ENCODE peak calls at places on chromosomes 3 and 15, in nine cellular contexts. Y is omental fat pad, L is RWPE1, I is adrenal gland, O is astrocyte of the spinal cord, F is GM20000, J is endothelial cell, C is bronchial epithelial cell, E is coronary artery. Q is an unnamed sample.

GRCh38 chr15:98815207-98815606 is 166.9 kb downstream of the IGF1R start:
- DNase-seq in Y (no peak), L (no peak), I (no peak), O (no peak), F (no peak), J (no peak), C (no peak), E (no peak), Q (no peak)

GRCh38 chr3:165404357-165405042 is 208.3 kb upstream of the SLITRK3 start:
- DNase-seq in Y (no peak), L (no peak), I (no peak), O (no peak), F (no peak), J (no peak), C (no peak), E (no peak), Q (no peak)

GRCh38 chr15:58546635-58547627 is 115.1 kb downstream of the LIPC start:
- DNase-seq in Y (no peak), L (peak), I (peak), O (peak), F (no peak), J (no peak), C (peak), E (no peak), Q (no peak)

GRCh38 chr15:51649659-51650521 is 27.3 kb upstream of the DMXL2 start:
- DNase-seq in Y (no peak), L (peak), I (peak), O (peak), F (peak), J (peak), C (peak), E (no peak), Q (no peak)

GRCh38 chr3:49295489-49296058 is 18.5 kb upstream of the C3orf62 start:
- DNase-seq in Y (no peak), L (no peak), I (no peak), O (peak), F (no peak), J (peak), C (no peak), E (no peak), Q (no peak)

GRCh38 chr3:24495334-24495994 is 814 bp upstream of the THRB start:
- DNase-seq in Y (no peak), L (peak), I (peak), O (no peak), F (peak), J (peak), C (no peak), E (peak), Q (no peak)

GRCh38 chr15:94602771-94603474 is 371.6 kb downstream of the MCTP2 start:
- DNase-seq in Y (no peak), L (no peak), I (no peak), O (no peak), F (no peak), J (no peak), C (no peak), E (no peak), Q (no peak)

GRCh38 chr3:50278868-50279224 is at the start of gene LSMEM2:
- DNase-seq in Y (no peak), L (no peak), I (no peak), O (no peak), F (no peak), J (no peak), C (no peak), E (no peak), Q (no peak)

GRCh38 chr3:10198761-10199688 is 34.3 kb downstream of the IRAK2 start:
- DNase-seq in Y (no peak), L (peak), I (no peak), O (peak), F (peak), J (no peak), C (peak), E (no peak), Q (peak)

GRCh38 chr15:74050127-74050526 is 32.2 kb downstream of the GOLGA6A start:
- DNase-seq in Y (no peak), L (no peak), I (peak), O (no peak), F (no peak), J (no peak), C (no peak), E (no peak), Q (no peak)

GRCh38 chr15:100224206-100225185 is 117.3 kb downstream of the ADAMTS17 start:
- DNase-seq in Y (no peak), L (peak), I (no peak), O (peak), F (no peak), J (no peak), C (peak), E (no peak), Q (no peak)

GRCh38 chr3:181264491-181264890 is 275.0 kb upstream of the DNAJC19 start:
- DNase-seq in Y (no peak), L (no peak), I (no peak), O (no peak), F (no peak), J (no peak), C (no peak), E (no peak), Q (no peak)

GRCh38 chr3:150410311-150411105 is 2.4 kb downstream of the TSC22D2 start:
- DNase-seq in Y (peak), L (no peak), I (peak), O (no peak), F (peak), J (peak), C (no peak), E (peak), Q (peak)

GRCh38 chr15:96583671-96584070 is 253.2 kb downstream of the NR2F2 start:
- DNase-seq in Y (no peak), L (no peak), I (no peak), O (no peak), F (no peak), J (no peak), C (peak), E (no peak), Q (no peak)

GRCh38 chr3:132004571-132004970 is 30.2 kb downstream of the CPNE4 start:
- DNase-seq in Y (no peak), L (no peak), I (no peak), O (peak), F (no peak), J (no peak), C (no peak), E (no peak), Q (no peak)

GRCh38 chr3:192490720-192491119 is 236.6 kb downstream of the FGF12 start:
- DNase-seq in Y (no peak), L (no peak), I (no peak), O (no peak), F (no peak), J (no peak), C (peak), E (no peak), Q (no peak)

GRCh38 chr3:148262980-148263379 is 434.7 kb upstream of the AGTR1 start:
- DNase-seq in Y (no peak), L (no peak), I (no peak), O (no peak), F (no peak), J (no peak), C (no peak), E (no peak), Q (no peak)

DNA sequence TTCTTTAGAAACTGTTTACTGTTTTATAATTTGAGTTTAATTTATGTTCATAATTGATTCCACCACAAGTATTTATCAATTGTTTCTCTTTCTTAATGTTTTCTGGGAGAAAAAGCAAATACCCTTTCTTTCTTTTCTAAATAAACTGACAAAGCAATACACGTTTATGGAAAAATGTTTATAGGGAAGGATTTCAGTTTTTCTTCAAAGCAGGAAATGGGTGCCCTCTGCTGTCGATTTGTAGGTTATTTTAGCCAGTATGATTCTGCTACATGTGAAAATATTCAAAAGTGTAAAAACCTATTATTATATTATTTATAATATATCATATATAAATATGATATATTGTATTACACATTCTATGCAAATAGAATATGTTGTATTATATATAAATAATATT is 921.0 kb upstream of the ROBO1 start:
- DNase-seq in Y (no peak), L (no peak), I (no peak), O (peak), F (no peak), J (no peak), C (peak), E (no peak), Q (no peak)
- TF ChIP-seq CTCF in Y (no peak), L (peak), I (peak), O (peak), F (peak), J (peak), C (no peak), E (no peak), Q (no peak)

DNA sequence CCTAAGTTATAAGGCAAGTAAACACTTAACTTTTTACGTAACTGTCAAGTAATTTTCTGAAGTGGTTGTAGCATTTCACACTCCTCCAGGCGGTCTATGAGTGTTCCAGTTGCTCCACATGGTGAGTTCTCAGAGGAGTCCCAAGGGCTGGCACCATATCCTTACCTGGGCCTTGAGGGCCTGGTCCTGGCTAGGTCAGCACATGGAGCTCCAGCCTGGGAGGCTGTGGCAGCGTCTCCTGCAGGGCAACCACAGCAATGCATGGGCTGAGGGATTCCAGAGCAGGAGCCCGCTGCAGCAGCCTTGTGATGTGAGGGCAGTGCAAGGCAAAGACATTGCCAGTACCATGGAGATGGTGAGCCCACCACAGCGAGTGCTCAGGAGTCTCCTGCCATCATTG is 32.2 kb upstream of the LYZL4 start:
- DNase-seq in Y (no peak), L (no peak), I (no peak), O (no peak), F (no peak), J (no peak), C (no peak), E (no peak), Q (no peak)
- TF ChIP-seq CTCF in Y (no peak), L (no peak), I (no peak), O (peak), F (no peak), J (peak), C (peak), E (no peak), Q (no peak)

DNA sequence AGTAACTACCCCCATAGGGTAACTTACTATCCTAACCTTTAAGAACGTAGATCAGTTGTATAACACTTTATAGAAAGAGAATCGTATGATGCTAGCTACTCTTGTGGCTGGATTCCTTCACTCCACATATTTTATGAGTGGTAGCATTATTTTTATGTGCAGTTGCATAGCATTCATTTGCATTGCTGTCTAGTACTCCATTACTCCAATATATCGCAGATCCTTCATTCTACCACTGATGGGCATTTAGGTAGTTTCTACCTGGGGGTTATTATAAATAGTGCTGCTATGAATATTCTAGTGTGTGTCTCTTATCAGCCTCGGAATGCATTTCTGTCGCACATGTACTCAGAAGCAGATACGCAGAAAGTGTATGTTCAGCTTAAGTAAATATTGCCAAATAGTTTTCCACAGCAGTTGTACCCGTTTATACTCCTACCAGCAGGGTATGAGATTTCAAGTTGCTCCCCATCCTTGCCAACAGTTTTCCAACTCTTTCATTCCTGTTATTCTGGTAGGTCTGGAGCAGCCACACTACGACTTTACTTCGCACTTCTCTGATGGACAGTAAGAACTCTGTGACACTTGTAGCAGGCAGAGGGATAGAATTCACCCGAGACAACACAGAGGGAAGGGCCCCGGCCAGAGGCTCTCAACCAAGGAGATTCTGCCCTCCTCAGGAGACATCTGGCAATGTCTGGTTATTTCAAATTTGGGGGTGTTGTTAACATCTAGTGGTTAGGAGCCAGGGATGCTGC is 9.8 kb upstream of the VGLL4 start:
- DNase-seq in Y (no peak), L (no peak), I (no peak), O (no peak), F (no peak), J (no peak), C (peak), E (no peak), Q (no peak)
- TF ChIP-seq CTCF in Y (no peak), L (no peak), I (no peak), O (no peak), F (no peak), J (peak), C (peak), E (no peak), Q (no peak)

GRCh38 chr15:67197364-67197695 is 57.1 kb downstream of the AAGAB start:
- DNase-seq in Y (no peak), L (no peak), I (no peak), O (no peak), F (no peak), J (no peak), C (no peak), E (no peak), Q (no peak)

GRCh38 chr15:67196672-67197363 is 57.6 kb downstream of the AAGAB start:
- DNase-seq in Y (no peak), L (no peak), I (no peak), O (peak), F (peak), J (no peak), C (peak), E (no peak), Q (no peak)

GRCh38 chr15:67194171-67195114 is 60.0 kb downstream of the AAGAB start:
- DNase-seq in Y (no peak), L (no peak), I (no peak), O (no peak), F (no peak), J (no peak), C (no peak), E (no peak), Q (no peak)

GRCh38 chr15:67195305-67195704 is 59.2 kb downstream of the AAGAB start:
- DNase-seq in Y (no peak), L (no peak), I (no peak), O (no peak), F (no peak), J (no peak), C (no peak), E (no peak), Q (no peak)

GRCh38 chr15:67196222-67196621 is 58.2 kb downstream of the AAGAB start:
- DNase-seq in Y (no peak), L (no peak), I (no peak), O (no peak), F (no peak), J (no peak), C (no peak), E (no peak), Q (no peak)
- TF ChIP-seq CTCF in Y (no peak), L (no peak), I (no peak), O (no peak), F (no peak), J (no peak), C (no peak), E (no peak), Q (no peak)

DNA sequence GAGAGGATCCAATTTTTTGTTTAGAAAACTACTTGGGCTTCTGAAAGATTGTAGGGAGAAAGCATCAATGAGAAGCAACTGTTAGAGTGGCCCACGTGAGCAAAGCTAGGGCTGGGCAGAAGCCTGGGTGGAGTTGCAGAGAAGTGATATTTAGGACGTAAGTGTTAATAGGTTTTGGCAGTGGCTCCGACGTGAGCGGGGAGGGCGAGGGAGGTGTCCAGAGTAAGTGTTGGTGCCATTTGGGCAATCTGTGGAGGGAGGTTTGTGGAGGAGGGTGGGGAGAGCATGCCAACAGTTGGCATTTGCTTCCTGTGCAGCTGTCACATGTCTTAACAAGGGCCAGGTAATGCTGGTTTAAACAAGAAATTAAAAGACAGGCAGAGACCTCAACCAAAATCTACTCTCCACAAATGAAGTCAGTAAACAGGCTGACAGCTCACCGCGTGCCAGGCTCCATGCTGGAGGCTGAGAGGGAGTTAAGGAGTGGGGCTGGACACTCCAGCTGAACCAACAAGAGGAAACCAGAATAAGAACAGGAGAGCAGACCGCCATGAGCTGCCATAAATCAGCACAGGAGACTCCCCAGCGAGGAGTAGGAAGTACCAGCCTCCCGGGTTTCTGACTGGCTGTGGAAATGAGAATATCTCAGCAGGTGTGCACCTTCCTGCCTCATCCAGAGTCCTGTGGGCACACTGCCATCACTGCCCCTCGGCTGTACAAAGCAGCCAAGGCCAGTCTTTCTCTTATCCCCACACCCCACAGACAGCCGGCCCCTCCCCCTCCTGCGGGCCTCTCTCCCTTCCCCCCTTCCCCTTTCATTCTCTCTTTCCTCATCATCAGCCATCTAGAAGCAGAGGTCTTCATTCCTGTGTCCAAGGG is 232.6 kb downstream of the ABHD5 start:
- DNase-seq in Y (no peak), L (no peak), I (no peak), O (no peak), F (no peak), J (no peak), C (no peak), E (no peak), Q (no peak)
- TF ChIP-seq CTCF in Y (no peak), L (no peak), I (no peak), O (no peak), F (no peak), J (no peak), C (no peak), E (no peak), Q (no peak)

Q was measured in natural killer cell.